ENCODE peak calls at places on chromosome 6, in ten cellular contexts. E is right lobe of liver; Y is lung; T is foreskin fibroblast; O is anterior cingulate cortex; A is stimulated activated CD8-positive, alpha-beta memory T cell treated with anti-CD3 and anti-CD28 coated beads, Interleukin-2, amount 100 ng/mL, for 1 hour; V is iPS DF 6.9; P is T follicular helper cell; R is amygdala; W is B cell. B is an unnamed sample.

GRCh38 chr6:3398755-3399671 is 57.8 kb downstream of the SLC22A23 start:
- DNase-seq in R (no peak), P (no peak), E (no peak), O (no peak), A (no peak), Y (no peak), T (no peak), W (no peak), V (no peak), B (no peak)

GRCh38 chr6:132401120-132401940 is at the start of gene MOXD1:
- DNase-seq in P (no peak), E (peak; percentile 55), W (peak; percentile 83), O (no peak), R (peak; percentile 8), A (no peak), T (peak; percentile 91), V (no peak), Y (no peak), B (peak; percentile 16)

GRCh38 chr6:30135757-30136156 is at the start of gene TRIM40:
- DNase-seq in O (no peak), E (no peak), Y (no peak), A (no peak), P (no peak), V (no peak), W (no peak), T (no peak), R (no peak), B (no peak)

GRCh38 chr6:56022678-56023077 is 147.3 kb upstream of the BMP5 start:
- DNase-seq in E (no peak), O (no peak), W (no peak), Y (no peak), P (no peak), A (no peak), R (no peak), V (no peak), T (no peak), B (no peak)

GRCh38 chr6:12288844-12289654 is 1.1 kb upstream of the EDN1 start:
- DNase-seq in O (no peak), R (peak; percentile 34), V (no peak), W (peak; percentile 70), Y (peak; percentile 60), P (peak; percentile 23), E (no peak), T (peak; percentile 82), A (no peak), B (no peak)

GRCh38 chr6:137832110-137832509 is 34.9 kb upstream of the TNFAIP3 start:
- DNase-seq in A (no peak), O (no peak), P (no peak), W (no peak), T (peak; percentile 84), R (no peak), Y (no peak), E (no peak), V (no peak), B (no peak)

GRCh38 chr6:136784910-136785746 is 7.1 kb downstream of the MAP3K5 start:
- DNase-seq in T (peak; percentile 38), Y (peak; percentile 59), O (no peak), P (no peak), E (peak; percentile 60), A (no peak), V (no peak), W (no peak), R (peak; percentile 58), B (no peak)

GRCh38 chr6:28864321-28864923 is 59.4 kb downstream of the TRIM27 start:
- DNase-seq in A (no peak), T (peak; percentile 81), O (no peak), E (no peak), V (no peak), P (peak; percentile 40), R (no peak), Y (no peak), W (no peak), B (no peak)

GRCh38 chr6:143253630-143254029 is 192.9 kb downstream of the AIG1 start:
- DNase-seq in R (no peak), O (no peak), T (no peak), V (no peak), W (no peak), P (no peak), A (no peak), Y (no peak), E (no peak), B (no peak)

GRCh38 chr6:15870354-15871043 is 207.7 kb upstream of the DTNBP1 start:
- DNase-seq in R (no peak), Y (no peak), E (no peak), P (no peak), W (no peak), V (no peak), A (no peak), T (peak; percentile 68), O (no peak), B (no peak)